ENCODE peak calls at places on chromosomes 16 and 17, in nine cellular contexts. One of them, this sample, is unnamed. For H3K9me3, the result is how much of the 10 kb centered on the place peaks cover.

GRCh38 chr16:80009971-80010659 is 409.6 kb upstream of the MAF start:
- DNase-seq in neuronal stem cell: no peak
- DNase-seq in SJCRH30: no peak
- DNase-seq in BE2C: no peak
- DNase-seq in ovary: no peak
- DNase-seq in pancreas: no peak
- DNase-seq in stomach: no peak
- DNase-seq in adrenal gland: no peak
- DNase-seq in A673: no peak
- DNase-seq in this sample: no peak

GRCh38 chr16:200388-200787 is 20.1 kb downstream of the HBQ1 start:
- DNase-seq in neuronal stem cell: no peak
- DNase-seq in SJCRH30: no peak
- DNase-seq in BE2C: no peak
- DNase-seq in ovary: no peak
- DNase-seq in pancreas: no peak
- DNase-seq in stomach: no peak
- DNase-seq in adrenal gland: no peak
- DNase-seq in A673: peak
- DNase-seq in this sample: peak

GRCh38 chr17:7842950-7843535 is 9.0 kb downstream of the KDM6B start:
- DNase-seq in neuronal stem cell: no peak
- DNase-seq in SJCRH30: peak
- DNase-seq in BE2C: peak
- DNase-seq in ovary: peak
- DNase-seq in pancreas: peak
- DNase-seq in stomach: peak
- DNase-seq in adrenal gland: peak
- DNase-seq in A673: no peak
- DNase-seq in this sample: peak

GRCh38 chr17:30422171-30422570 is 43.4 kb downstream of the CPD start:
- DNase-seq in neuronal stem cell: no peak
- DNase-seq in SJCRH30: no peak
- DNase-seq in BE2C: no peak
- DNase-seq in ovary: no peak
- DNase-seq in pancreas: no peak
- DNase-seq in stomach: no peak
- DNase-seq in adrenal gland: no peak
- DNase-seq in A673: no peak
- DNase-seq in this sample: peak

GRCh38 chr17:81306491-81306890 is 11.4 kb upstream of the SLC38A10 start:
- DNase-seq in neuronal stem cell: no peak
- DNase-seq in SJCRH30: peak
- DNase-seq in BE2C: no peak
- DNase-seq in ovary: no peak
- DNase-seq in pancreas: no peak
- DNase-seq in stomach: no peak
- DNase-seq in adrenal gland: no peak
- DNase-seq in A673: no peak
- DNase-seq in this sample: no peak

GRCh38 chr17:1485311-1485747 is 7.2 kb downstream of the MYO1C start:
- DNase-seq in neuronal stem cell: peak
- DNase-seq in SJCRH30: no peak
- DNase-seq in BE2C: no peak
- DNase-seq in ovary: peak
- DNase-seq in pancreas: peak
- DNase-seq in stomach: peak
- DNase-seq in adrenal gland: peak
- DNase-seq in A673: peak
- DNase-seq in this sample: peak

GRCh38 chr17:41785091-41785875 is 1.2 kb downstream of the JUP start:
- DNase-seq in neuronal stem cell: peak
- DNase-seq in SJCRH30: no peak
- DNase-seq in BE2C: no peak
- DNase-seq in ovary: no peak
- DNase-seq in pancreas: no peak
- DNase-seq in stomach: no peak
- DNase-seq in adrenal gland: no peak
- DNase-seq in A673: peak
- DNase-seq in this sample: no peak

GRCh38 chr17:80586464-80587228 is 42.0 kb downstream of the RPTOR start:
- DNase-seq in neuronal stem cell: no peak
- DNase-seq in SJCRH30: no peak
- DNase-seq in BE2C: no peak
- DNase-seq in ovary: peak
- DNase-seq in pancreas: no peak
- DNase-seq in stomach: no peak
- DNase-seq in adrenal gland: peak
- DNase-seq in A673: no peak
- DNase-seq in this sample: no peak

GRCh38 chr17:79162012-79162577 is 87.5 kb downstream of the ENGASE start:
- DNase-seq in neuronal stem cell: no peak
- DNase-seq in SJCRH30: no peak
- DNase-seq in BE2C: peak
- DNase-seq in ovary: no peak
- DNase-seq in pancreas: no peak
- DNase-seq in stomach: no peak
- DNase-seq in adrenal gland: no peak
- DNase-seq in A673: no peak
- DNase-seq in this sample: no peak

GRCh38 chr16:89042711-89043551 is 50.7 kb upstream of the ACSF3 start:
- DNase-seq in neuronal stem cell: no peak
- DNase-seq in SJCRH30: no peak
- DNase-seq in BE2C: peak
- DNase-seq in ovary: no peak
- DNase-seq in pancreas: peak
- DNase-seq in stomach: no peak
- DNase-seq in adrenal gland: no peak
- DNase-seq in A673: no peak
- DNase-seq in this sample: no peak

GRCh38 chr16:57944961-57945739 is 25.8 kb downstream of the CNGB1 start:
- DNase-seq in neuronal stem cell: no peak
- DNase-seq in SJCRH30: no peak
- DNase-seq in BE2C: no peak
- DNase-seq in ovary: no peak
- DNase-seq in pancreas: no peak
- DNase-seq in stomach: no peak
- DNase-seq in adrenal gland: no peak
- DNase-seq in A673: no peak
- DNase-seq in this sample: no peak

GRCh38 chr17:27463235-27463677 is 7.0 kb downstream of the KSR1 start:
- DNase-seq in neuronal stem cell: no peak
- DNase-seq in SJCRH30: no peak
- DNase-seq in BE2C: no peak
- DNase-seq in ovary: no peak
- DNase-seq in pancreas: no peak
- DNase-seq in stomach: no peak
- DNase-seq in adrenal gland: no peak
- DNase-seq in A673: no peak
- DNase-seq in this sample: no peak

GRCh38 chr17:56708220-56708567 is 114.7 kb downstream of the NOG start:
- DNase-seq in neuronal stem cell: no peak
- DNase-seq in SJCRH30: no peak
- DNase-seq in BE2C: no peak
- DNase-seq in ovary: no peak
- DNase-seq in pancreas: no peak
- DNase-seq in stomach: no peak
- DNase-seq in adrenal gland: no peak
- DNase-seq in A673: no peak
- DNase-seq in this sample: peak

GRCh38 chr17:2239882-2240430 is 63.6 kb downstream of the SMG6 start:
- DNase-seq in neuronal stem cell: no peak
- DNase-seq in SJCRH30: no peak
- DNase-seq in BE2C: no peak
- DNase-seq in ovary: peak
- DNase-seq in pancreas: no peak
- DNase-seq in stomach: peak
- DNase-seq in adrenal gland: peak
- DNase-seq in A673: no peak
- DNase-seq in this sample: peak

GRCh38 chr17:7834554-7834890 is 505 bp downstream of the KDM6B start:
- DNase-seq in neuronal stem cell: peak
- DNase-seq in SJCRH30: no peak
- DNase-seq in BE2C: no peak
- DNase-seq in ovary: peak
- DNase-seq in pancreas: peak
- DNase-seq in stomach: peak
- DNase-seq in adrenal gland: peak
- DNase-seq in A673: no peak
- DNase-seq in this sample: peak

GRCh38 chr17:79510071-79510470 is 100.8 kb downstream of the RBFOX3 start:
- DNase-seq in neuronal stem cell: no peak
- DNase-seq in SJCRH30: no peak
- DNase-seq in BE2C: no peak
- DNase-seq in ovary: no peak
- DNase-seq in pancreas: no peak
- DNase-seq in stomach: no peak
- DNase-seq in adrenal gland: no peak
- DNase-seq in A673: no peak
- DNase-seq in this sample: no peak

DNA sequence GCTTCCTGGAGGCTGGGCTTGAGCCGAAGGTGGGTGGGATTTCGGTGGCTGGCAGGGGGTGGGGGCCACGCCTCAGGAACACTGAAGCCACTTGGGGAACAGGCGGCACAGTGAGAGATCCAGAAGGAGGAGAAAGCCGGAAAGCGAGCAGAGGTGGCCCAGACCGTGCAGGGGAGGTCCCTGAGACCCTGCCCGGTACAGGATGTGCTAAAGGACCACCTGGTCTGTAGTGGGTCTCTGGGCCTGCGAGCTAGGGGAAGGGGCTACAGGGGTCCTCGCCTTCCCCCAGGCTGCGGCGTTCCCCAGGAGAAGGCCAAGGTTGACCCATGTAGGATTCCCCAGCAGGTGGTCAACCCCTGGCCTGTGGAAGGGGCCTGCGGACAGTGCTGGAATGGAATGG is at the start of gene TLE7:
- DNase-seq in neuronal stem cell: no peak
- DNase-seq in SJCRH30: no peak
- DNase-seq in BE2C: no peak
- DNase-seq in ovary: no peak
- DNase-seq in pancreas: no peak
- DNase-seq in stomach: no peak
- DNase-seq in adrenal gland: no peak
- DNase-seq in A673: no peak
- DNase-seq in this sample: no peak
- H3K9me3 ChIP-seq in neuronal stem cell: under half
- H3K9me3 ChIP-seq in SJCRH30: under half
- H3K9me3 ChIP-seq in BE2C: under half
- H3K9me3 ChIP-seq in ovary: under half
- H3K9me3 ChIP-seq in pancreas: under half
- H3K9me3 ChIP-seq in stomach: under half
- H3K9me3 ChIP-seq in adrenal gland: under half
- H3K9me3 ChIP-seq in A673: under half
- H3K9me3 ChIP-seq in this sample: under half

DNA sequence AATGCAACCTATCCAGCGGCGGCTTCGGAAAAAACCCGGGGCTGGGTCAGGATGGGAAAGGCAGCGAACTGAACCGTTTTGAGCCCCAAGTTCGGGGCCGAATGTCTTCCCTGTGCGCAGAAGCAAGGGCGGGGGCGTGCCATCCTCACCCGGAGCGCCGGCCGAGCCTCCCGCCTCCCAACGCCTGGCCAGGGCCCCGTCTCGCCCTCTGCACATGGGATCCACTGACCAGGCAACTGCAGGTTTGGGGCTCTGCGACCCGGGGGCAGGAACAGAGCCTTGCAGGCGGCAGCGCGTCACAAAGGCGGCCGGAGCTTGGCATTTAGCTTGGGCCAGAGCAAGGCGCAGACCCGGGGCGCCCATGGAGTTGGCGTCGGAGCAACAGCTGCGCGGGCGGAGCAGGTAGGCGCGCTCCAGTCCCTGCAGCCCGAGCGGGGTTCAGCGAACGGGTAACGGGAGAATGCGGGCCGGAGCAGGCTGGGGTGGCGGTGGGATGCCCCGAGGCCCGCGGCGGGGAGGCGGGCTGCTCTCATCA is at the start of gene FBXO39:
- DNase-seq in neuronal stem cell: peak
- DNase-seq in SJCRH30: no peak
- DNase-seq in BE2C: no peak
- DNase-seq in ovary: peak
- DNase-seq in pancreas: no peak
- DNase-seq in stomach: no peak
- DNase-seq in adrenal gland: no peak
- DNase-seq in A673: no peak
- DNase-seq in this sample: no peak
- H3K9me3 ChIP-seq in neuronal stem cell: under half
- H3K9me3 ChIP-seq in SJCRH30: under half
- H3K9me3 ChIP-seq in BE2C: under half
- H3K9me3 ChIP-seq in ovary: under half
- H3K9me3 ChIP-seq in pancreas: under half
- H3K9me3 ChIP-seq in stomach: under half
- H3K9me3 ChIP-seq in adrenal gland: under half
- H3K9me3 ChIP-seq in A673: under half
- H3K9me3 ChIP-seq in this sample: under half

DNA sequence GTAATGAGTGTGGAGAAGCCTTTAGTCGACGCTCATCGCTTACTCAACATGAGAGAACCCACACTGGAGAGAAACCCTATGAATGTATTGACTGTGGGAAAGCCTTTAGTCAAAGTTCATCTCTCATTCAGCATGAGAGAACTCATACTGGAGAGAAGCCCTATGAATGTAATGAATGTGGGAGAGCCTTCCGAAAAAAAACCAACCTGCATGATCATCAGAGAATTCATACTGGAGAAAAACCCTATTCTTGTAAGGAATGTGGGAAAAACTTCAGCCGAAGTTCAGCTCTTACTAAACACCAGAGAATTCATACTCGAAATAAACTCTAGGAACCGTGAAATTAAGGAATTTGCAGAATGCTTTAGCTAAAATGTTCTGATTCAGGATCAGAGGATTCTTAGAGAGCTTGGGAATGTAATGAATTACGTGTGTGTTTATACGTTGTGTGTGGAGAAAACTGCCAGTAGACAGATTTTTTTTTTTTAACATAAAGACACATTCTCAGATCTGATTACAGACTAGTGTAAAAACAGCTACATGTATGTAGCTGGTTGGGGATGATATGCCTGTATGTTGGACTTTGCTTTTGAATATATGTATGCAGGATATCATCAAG is 25.4 kb downstream of the ZFP90 start:
- DNase-seq in neuronal stem cell: no peak
- DNase-seq in SJCRH30: peak
- DNase-seq in BE2C: no peak
- DNase-seq in ovary: no peak
- DNase-seq in pancreas: no peak
- DNase-seq in stomach: no peak
- DNase-seq in adrenal gland: no peak
- DNase-seq in A673: no peak
- DNase-seq in this sample: peak
- H3K9me3 ChIP-seq in neuronal stem cell: half or more
- H3K9me3 ChIP-seq in SJCRH30: under half
- H3K9me3 ChIP-seq in BE2C: under half
- H3K9me3 ChIP-seq in ovary: under half
- H3K9me3 ChIP-seq in pancreas: under half
- H3K9me3 ChIP-seq in stomach: half or more
- H3K9me3 ChIP-seq in adrenal gland: half or more
- H3K9me3 ChIP-seq in A673: half or more
- H3K9me3 ChIP-seq in this sample: half or more

DNA sequence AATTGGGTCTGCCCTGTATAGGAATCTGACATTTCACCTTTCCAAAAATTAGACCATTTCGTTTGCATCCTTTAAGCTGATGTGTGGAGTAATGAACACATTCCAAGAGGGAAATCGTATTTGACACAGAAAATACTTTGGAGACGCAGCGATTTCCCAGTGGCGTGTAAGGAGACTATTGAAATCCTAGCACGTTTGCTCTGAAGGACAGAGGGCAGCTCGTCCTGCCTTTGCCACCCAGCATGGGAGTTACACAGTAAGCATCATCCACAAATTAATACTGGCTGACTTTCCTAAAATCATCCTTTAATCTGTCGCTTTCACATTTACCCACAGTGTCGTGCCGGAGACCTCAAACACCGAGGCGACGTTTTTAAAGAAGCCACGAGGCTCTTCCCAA is 925.9 kb upstream of the EEF2KMT start:
- DNase-seq in neuronal stem cell: no peak
- DNase-seq in SJCRH30: no peak
- DNase-seq in BE2C: no peak
- DNase-seq in ovary: no peak
- DNase-seq in pancreas: no peak
- DNase-seq in stomach: no peak
- DNase-seq in adrenal gland: no peak
- DNase-seq in A673: no peak
- DNase-seq in this sample: no peak
- H3K9me3 ChIP-seq in neuronal stem cell: under half
- H3K9me3 ChIP-seq in SJCRH30: under half
- H3K9me3 ChIP-seq in BE2C: under half
- H3K9me3 ChIP-seq in ovary: under half
- H3K9me3 ChIP-seq in pancreas: under half
- H3K9me3 ChIP-seq in stomach: under half
- H3K9me3 ChIP-seq in adrenal gland: under half
- H3K9me3 ChIP-seq in A673: under half
- H3K9me3 ChIP-seq in this sample: under half

This sample was measured in adipocyte.